ENCODE peak calls at places on chromosomes 3 and 15, in eight cellular contexts. One of them, this sample, is unnamed.
A peak's percentile ranks its signal among the peaks of the same experiment; 100 is the strongest.

GRCh38 chr3:14902719-14903118 is 44.7 kb upstream of the NR2C2 start:
- DNase-seq in uterus: peak; percentile 60
- DNase-seq in heart right ventricle: peak; percentile 66
- DNase-seq in SJSA1: no peak
- DNase-seq in CD8-positive, alpha-beta memory T cell: no peak
- DNase-seq in pancreas: no peak
- DNase-seq in MM.1S: no peak
- DNase-seq in testis: peak; percentile 81
- DNase-seq in this sample: no peak

GRCh38 chr3:191300422-191300821 is 28.8 kb upstream of the CCDC50 start:
- DNase-seq in pancreas: no peak
- DNase-seq in CD8-positive, alpha-beta memory T cell: no peak
- DNase-seq in heart right ventricle: no peak
- DNase-seq in MM.1S: peak; percentile 40
- DNase-seq in uterus: no peak
- DNase-seq in SJSA1: no peak
- DNase-seq in testis: no peak
- DNase-seq in this sample: no peak

GRCh38 chr15:58182460-58183163 is 44.4 kb downstream of the AQP9 start:
- DNase-seq in CD8-positive, alpha-beta memory T cell: no peak
- DNase-seq in SJSA1: peak; percentile 39
- DNase-seq in heart right ventricle: peak; percentile 14
- DNase-seq in uterus: no peak
- DNase-seq in MM.1S: peak; percentile 27
- DNase-seq in testis: peak; percentile 55
- DNase-seq in pancreas: peak; percentile 21
- DNase-seq in this sample: peak; percentile 13

GRCh38 chr3:136664771-136665170 is 87.4 kb downstream of the STAG1 start:
- DNase-seq in testis: no peak
- DNase-seq in uterus: no peak
- DNase-seq in MM.1S: no peak
- DNase-seq in SJSA1: no peak
- DNase-seq in heart right ventricle: no peak
- DNase-seq in CD8-positive, alpha-beta memory T cell: no peak
- DNase-seq in pancreas: no peak
- DNase-seq in this sample: no peak

GRCh38 chr3:185758912-185759311 is 65.9 kb downstream of the IGF2BP2 start:
- DNase-seq in CD8-positive, alpha-beta memory T cell: no peak
- DNase-seq in uterus: no peak
- DNase-seq in MM.1S: no peak
- DNase-seq in pancreas: no peak
- DNase-seq in SJSA1: no peak
- DNase-seq in heart right ventricle: no peak
- DNase-seq in testis: no peak
- DNase-seq in this sample: no peak

GRCh38 chr15:80034633-80035032 is 24.8 kb upstream of the ZFAND6 start:
- DNase-seq in uterus: no peak
- DNase-seq in pancreas: no peak
- DNase-seq in heart right ventricle: no peak
- DNase-seq in testis: no peak
- DNase-seq in CD8-positive, alpha-beta memory T cell: no peak
- DNase-seq in SJSA1: no peak
- DNase-seq in MM.1S: no peak
- DNase-seq in this sample: no peak

GRCh38 chr3:131794766-131795381 is 239.9 kb downstream of the CPNE4 start:
- DNase-seq in heart right ventricle: peak; percentile 27
- DNase-seq in uterus: no peak
- DNase-seq in pancreas: no peak
- DNase-seq in SJSA1: peak; percentile 30
- DNase-seq in testis: peak; percentile 59
- DNase-seq in MM.1S: peak; percentile 66
- DNase-seq in CD8-positive, alpha-beta memory T cell: no peak
- DNase-seq in this sample: no peak

GRCh38 chr15:90598679-90599078 is 69.0 kb downstream of the CRTC3 start:
- DNase-seq in CD8-positive, alpha-beta memory T cell: no peak
- DNase-seq in pancreas: no peak
- DNase-seq in uterus: no peak
- DNase-seq in SJSA1: no peak
- DNase-seq in testis: no peak
- DNase-seq in heart right ventricle: no peak
- DNase-seq in MM.1S: no peak
- DNase-seq in this sample: no peak

GRCh38 chr15:70863450-70864218 is 9.7 kb upstream of the LARP6 start:
- DNase-seq in SJSA1: peak; percentile 83
- DNase-seq in CD8-positive, alpha-beta memory T cell: no peak
- DNase-seq in MM.1S: no peak
- DNase-seq in uterus: no peak
- DNase-seq in heart right ventricle: no peak
- DNase-seq in testis: no peak
- DNase-seq in pancreas: no peak
- DNase-seq in this sample: no peak

GRCh38 chr3:42830437-42831320 is 21.4 kb downstream of the ACKR2 start:
- DNase-seq in heart right ventricle: no peak
- DNase-seq in SJSA1: no peak
- DNase-seq in testis: no peak
- DNase-seq in uterus: no peak
- DNase-seq in MM.1S: no peak
- DNase-seq in pancreas: no peak
- DNase-seq in CD8-positive, alpha-beta memory T cell: no peak
- DNase-seq in this sample: no peak

GRCh38 chr15:65067645-65068416 is at the start of gene RASL12:
- DNase-seq in uterus: peak; percentile 63
- DNase-seq in CD8-positive, alpha-beta memory T cell: no peak
- DNase-seq in MM.1S: no peak
- DNase-seq in pancreas: no peak
- DNase-seq in heart right ventricle: no peak
- DNase-seq in SJSA1: peak; percentile 71
- DNase-seq in testis: no peak
- DNase-seq in this sample: no peak

GRCh38 chr3:3531476-3531875 is 267.8 kb upstream of the LRRN1 start:
- DNase-seq in MM.1S: peak; percentile 72
- DNase-seq in CD8-positive, alpha-beta memory T cell: no peak
- DNase-seq in heart right ventricle: no peak
- DNase-seq in SJSA1: no peak
- DNase-seq in uterus: no peak
- DNase-seq in testis: no peak
- DNase-seq in pancreas: no peak
- DNase-seq in this sample: no peak

GRCh38 chr3:3532544-3532943 is 266.7 kb upstream of the LRRN1 start:
- DNase-seq in SJSA1: no peak
- DNase-seq in pancreas: no peak
- DNase-seq in uterus: no peak
- DNase-seq in CD8-positive, alpha-beta memory T cell: no peak
- DNase-seq in MM.1S: no peak
- DNase-seq in heart right ventricle: no peak
- DNase-seq in testis: no peak
- DNase-seq in this sample: no peak
- H3K9me3 ChIP-seq in SJSA1: no peaks in the 10 kb centered on the region
- H3K9me3 ChIP-seq in pancreas: no peaks in the 10 kb centered on the region
- H3K9me3 ChIP-seq in uterus: no peaks in the 10 kb centered on the region
- H3K9me3 ChIP-seq in CD8-positive, alpha-beta memory T cell: no peaks in the 10 kb centered on the region
- H3K9me3 ChIP-seq in MM.1S: no peaks in the 10 kb centered on the region
- H3K9me3 ChIP-seq in heart right ventricle: no peaks in the 10 kb centered on the region
- H3K9me3 ChIP-seq in testis: no peaks in the 10 kb centered on the region
- H3K9me3 ChIP-seq in this sample: no peaks in the 10 kb centered on the region

DNA sequence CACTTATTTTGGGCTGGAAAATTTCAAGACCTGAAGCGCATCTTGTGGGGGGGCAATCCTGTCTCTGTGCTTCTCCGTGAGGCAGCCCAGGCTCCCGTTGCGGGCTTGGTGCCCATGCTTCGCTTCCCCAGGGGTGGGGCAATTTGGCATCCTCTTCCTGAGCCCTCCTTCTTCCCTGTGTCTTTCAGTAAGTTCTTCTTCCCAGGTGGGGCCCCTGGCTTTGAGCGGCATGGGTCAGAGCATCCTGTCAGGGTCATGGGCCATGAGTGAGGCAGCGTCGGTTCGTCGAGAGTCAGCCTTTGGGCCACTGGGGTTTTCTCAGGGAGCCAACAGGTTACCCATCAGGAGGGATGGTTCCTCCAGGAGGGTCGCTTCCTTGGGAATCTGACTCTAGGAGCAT is 200.7 kb downstream of the UBE3A start:
- DNase-seq in testis: no peak
- DNase-seq in CD8-positive, alpha-beta memory T cell: no peak
- DNase-seq in SJSA1: no peak
- DNase-seq in MM.1S: no peak
- DNase-seq in pancreas: peak; percentile 5
- DNase-seq in uterus: no peak
- DNase-seq in heart right ventricle: no peak
- DNase-seq in this sample: peak; percentile 1
- H3K9me3 ChIP-seq in testis: no peaks in the 10 kb centered on the region
- H3K9me3 ChIP-seq in CD8-positive, alpha-beta memory T cell: no peaks in the 10 kb centered on the region
- H3K9me3 ChIP-seq in SJSA1: peaks cover 3% of the 10 kb centered on the region
- H3K9me3 ChIP-seq in MM.1S: no peaks in the 10 kb centered on the region
- H3K9me3 ChIP-seq in pancreas: no peaks in the 10 kb centered on the region
- H3K9me3 ChIP-seq in uterus: no peaks in the 10 kb centered on the region
- H3K9me3 ChIP-seq in heart right ventricle: peaks cover 93% of the 10 kb centered on the region
- H3K9me3 ChIP-seq in this sample: no peaks in the 10 kb centered on the region

GRCh38 chr15:100810229-100810628 is 69.4 kb upstream of the ALDH1A3 start:
- DNase-seq in heart right ventricle: no peak
- DNase-seq in pancreas: no peak
- DNase-seq in MM.1S: no peak
- DNase-seq in CD8-positive, alpha-beta memory T cell: no peak
- DNase-seq in uterus: no peak
- DNase-seq in SJSA1: no peak
- DNase-seq in testis: no peak
- DNase-seq in this sample: no peak
- H3K9me3 ChIP-seq in heart right ventricle: peaks cover 11% of the 10 kb centered on the region
- H3K9me3 ChIP-seq in pancreas: no peaks in the 10 kb centered on the region
- H3K9me3 ChIP-seq in MM.1S: no peaks in the 10 kb centered on the region
- H3K9me3 ChIP-seq in CD8-positive, alpha-beta memory T cell: no peaks in the 10 kb centered on the region
- H3K9me3 ChIP-seq in uterus: no peaks in the 10 kb centered on the region
- H3K9me3 ChIP-seq in SJSA1: no peaks in the 10 kb centered on the region
- H3K9me3 ChIP-seq in testis: no peaks in the 10 kb centered on the region
- H3K9me3 ChIP-seq in this sample: no peaks in the 10 kb centered on the region

DNA sequence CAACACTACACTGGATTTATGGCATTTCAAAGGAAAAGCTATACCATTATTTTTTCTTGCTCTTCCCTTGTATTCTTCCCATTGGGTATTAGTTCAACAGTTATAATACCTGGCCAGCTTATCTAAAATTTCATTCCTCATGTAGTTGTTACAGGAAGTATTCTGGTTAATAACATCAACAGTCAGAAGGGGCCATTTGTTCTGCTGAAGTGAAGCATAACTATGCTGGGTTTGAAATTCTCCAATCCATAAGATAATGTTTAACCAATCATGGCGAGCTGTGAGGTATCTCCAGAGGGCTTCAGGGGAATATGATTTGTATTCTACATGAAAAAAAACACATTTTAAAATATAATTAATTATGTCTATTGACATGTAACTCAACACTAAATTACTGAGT is 43.4 kb downstream of the SPG11 start:
- DNase-seq in heart right ventricle: no peak
- DNase-seq in pancreas: no peak
- DNase-seq in testis: no peak
- DNase-seq in SJSA1: no peak
- DNase-seq in uterus: no peak
- DNase-seq in MM.1S: no peak
- DNase-seq in CD8-positive, alpha-beta memory T cell: no peak
- DNase-seq in this sample: no peak
- H3K9me3 ChIP-seq in heart right ventricle: no peaks in the 10 kb centered on the region
- H3K9me3 ChIP-seq in pancreas: no peaks in the 10 kb centered on the region
- H3K9me3 ChIP-seq in testis: no peaks in the 10 kb centered on the region
- H3K9me3 ChIP-seq in SJSA1: no peaks in the 10 kb centered on the region
- H3K9me3 ChIP-seq in uterus: no peaks in the 10 kb centered on the region
- H3K9me3 ChIP-seq in MM.1S: no peaks in the 10 kb centered on the region
- H3K9me3 ChIP-seq in CD8-positive, alpha-beta memory T cell: no peaks in the 10 kb centered on the region
- H3K9me3 ChIP-seq in this sample: no peaks in the 10 kb centered on the region

GRCh38 chr3:196782496-196782895 is 42.8 kb downstream of the PAK2 start:
- DNase-seq in testis: peak; percentile 59
- DNase-seq in CD8-positive, alpha-beta memory T cell: no peak
- DNase-seq in heart right ventricle: no peak
- DNase-seq in uterus: no peak
- DNase-seq in MM.1S: no peak
- DNase-seq in pancreas: no peak
- DNase-seq in SJSA1: no peak
- DNase-seq in this sample: no peak
- H3K9me3 ChIP-seq in testis: no peaks in the 10 kb centered on the region
- H3K9me3 ChIP-seq in CD8-positive, alpha-beta memory T cell: no peaks in the 10 kb centered on the region
- H3K9me3 ChIP-seq in heart right ventricle: no peaks in the 10 kb centered on the region
- H3K9me3 ChIP-seq in uterus: no peaks in the 10 kb centered on the region
- H3K9me3 ChIP-seq in MM.1S: no peaks in the 10 kb centered on the region
- H3K9me3 ChIP-seq in pancreas: no peaks in the 10 kb centered on the region
- H3K9me3 ChIP-seq in SJSA1: peaks cover 5% of the 10 kb centered on the region
- H3K9me3 ChIP-seq in this sample: no peaks in the 10 kb centered on the region

GRCh38 chr15:26598704-26599103 is 174.2 kb downstream of the GABRB3 start:
- DNase-seq in testis: no peak
- DNase-seq in uterus: no peak
- DNase-seq in MM.1S: no peak
- DNase-seq in SJSA1: no peak
- DNase-seq in heart right ventricle: no peak
- DNase-seq in pancreas: no peak
- DNase-seq in CD8-positive, alpha-beta memory T cell: no peak
- DNase-seq in this sample: no peak
- H3K9me3 ChIP-seq in testis: no peaks in the 10 kb centered on the region
- H3K9me3 ChIP-seq in uterus: no peaks in the 10 kb centered on the region
- H3K9me3 ChIP-seq in MM.1S: no peaks in the 10 kb centered on the region
- H3K9me3 ChIP-seq in SJSA1: peaks cover 3% of the 10 kb centered on the region
- H3K9me3 ChIP-seq in heart right ventricle: peaks cover 64% of the 10 kb centered on the region
- H3K9me3 ChIP-seq in pancreas: no peaks in the 10 kb centered on the region
- H3K9me3 ChIP-seq in CD8-positive, alpha-beta memory T cell: no peaks in the 10 kb centered on the region
- H3K9me3 ChIP-seq in this sample: peaks cover 3% of the 10 kb centered on the region

GRCh38 chr15:24971052-24971451 is 16.3 kb downstream of the SNRPN start:
- DNase-seq in pancreas: no peak
- DNase-seq in CD8-positive, alpha-beta memory T cell: no peak
- DNase-seq in heart right ventricle: no peak
- DNase-seq in testis: no peak
- DNase-seq in MM.1S: no peak
- DNase-seq in SJSA1: no peak
- DNase-seq in uterus: no peak
- DNase-seq in this sample: no peak

GRCh38 chr15:24976932-24977331 is 22.1 kb downstream of the SNRPN start:
- DNase-seq in SJSA1: no peak
- DNase-seq in pancreas: no peak
- DNase-seq in MM.1S: no peak
- DNase-seq in testis: no peak
- DNase-seq in CD8-positive, alpha-beta memory T cell: no peak
- DNase-seq in heart right ventricle: no peak
- DNase-seq in uterus: no peak
- DNase-seq in this sample: no peak

GRCh38 chr15:24966364-24967103 is 11.7 kb downstream of the SNRPN start:
- DNase-seq in CD8-positive, alpha-beta memory T cell: no peak
- DNase-seq in testis: no peak
- DNase-seq in MM.1S: no peak
- DNase-seq in pancreas: no peak
- DNase-seq in uterus: no peak
- DNase-seq in heart right ventricle: no peak
- DNase-seq in SJSA1: no peak
- DNase-seq in this sample: no peak

GRCh38 chr15:24977686-24978085 is 22.9 kb downstream of the SNRPN start:
- DNase-seq in MM.1S: no peak
- DNase-seq in pancreas: no peak
- DNase-seq in uterus: no peak
- DNase-seq in testis: no peak
- DNase-seq in CD8-positive, alpha-beta memory T cell: no peak
- DNase-seq in SJSA1: no peak
- DNase-seq in heart right ventricle: no peak
- DNase-seq in this sample: no peak

GRCh38 chr15:24971772-24972171 is 17.0 kb downstream of the SNRPN start:
- DNase-seq in SJSA1: no peak
- DNase-seq in MM.1S: no peak
- DNase-seq in heart right ventricle: no peak
- DNase-seq in pancreas: no peak
- DNase-seq in CD8-positive, alpha-beta memory T cell: no peak
- DNase-seq in uterus: no peak
- DNase-seq in testis: no peak
- DNase-seq in this sample: no peak
- H3K9me3 ChIP-seq in SJSA1: no peaks in the 10 kb centered on the region
- H3K9me3 ChIP-seq in MM.1S: no peaks in the 10 kb centered on the region
- H3K9me3 ChIP-seq in heart right ventricle: peaks cover 84% of the 10 kb centered on the region
- H3K9me3 ChIP-seq in pancreas: no peaks in the 10 kb centered on the region
- H3K9me3 ChIP-seq in CD8-positive, alpha-beta memory T cell: no peaks in the 10 kb centered on the region
- H3K9me3 ChIP-seq in uterus: peaks cover 3% of the 10 kb centered on the region
- H3K9me3 ChIP-seq in testis: no peaks in the 10 kb centered on the region
- H3K9me3 ChIP-seq in this sample: no peaks in the 10 kb centered on the region